ENCODE peak calls at places on chromosome 17, in eight cellular contexts. Q, D, G, V, B, U, C and T are unnamed samples.

GRCh38 chr17:10172241-10172741 is 26.1 kb downstream of the GAS7 start:
- DNase-seq in U (no peak), D (no peak), V (no peak), G (peak), C (no peak), Q (no peak), B (no peak), T (peak)

GRCh38 chr17:32859857-32860525 is 16.9 kb downstream of the MYO1D start:
- DNase-seq in D (no peak), Q (no peak), C (no peak), B (no peak), V (no peak), G (no peak), U (no peak), T (no peak)

GRCh38 chr17:10295728-10296343 is 77.0 kb downstream of the MYH13 start:
- DNase-seq in Q (peak), D (peak), C (peak), V (peak), B (no peak), G (peak), U (peak), T (peak)

GRCh38 chr17:50212121-50212843 is 10.9 kb upstream of the COL1A1 start:
- DNase-seq in G (no peak), B (no peak), C (no peak), V (no peak), D (no peak), U (no peak), Q (no peak), T (peak)

GRCh38 chr17:78922876-78923498 is 2.2 kb downstream of the TIMP2 start:
- DNase-seq in C (no peak), D (no peak), V (no peak), G (no peak), U (no peak), Q (no peak), B (no peak), T (no peak)

GRCh38 chr17:19011581-19011980 is 7.0 kb upstream of the FAM83G start:
- DNase-seq in B (no peak), C (no peak), G (no peak), D (no peak), V (no peak), Q (no peak), U (no peak), T (no peak)

GRCh38 chr17:44959821-44960523 is 8.1 kb downstream of the C1QL1 start:
- DNase-seq in V (no peak), B (no peak), C (no peak), Q (no peak), G (no peak), U (no peak), D (no peak), T (no peak)

GRCh38 chr17:19897901-19898300 is 30.2 kb upstream of the ULK2 start:
- DNase-seq in D (no peak), C (no peak), V (no peak), B (no peak), U (no peak), G (no peak), Q (no peak), T (peak)